ENCODE peak calls at places on chromosome 19, in five cellular contexts. B, R, J, X and O are unnamed samples.

GRCh38 chr19:41951686-41952172 is 7.4 kb downstream of the RABAC1 start:
- DNase-seq in B (peak), R (peak), J (peak), X (peak), O (peak)

GRCh38 chr19:29645911-29646310 is 19.4 kb upstream of the PLEKHF1 start:
- DNase-seq in B (peak), R (peak), J (peak), X (no peak), O (no peak)

GRCh38 chr19:36837525-36837901 is 674 bp downstream of the ZNF790 start:
- DNase-seq in B (no peak), R (peak), J (no peak), X (no peak), O (no peak)

GRCh38 chr19:1920644-1921043 is 15.4 kb downstream of the ADAT3 start:
- DNase-seq in B (no peak), R (no peak), J (no peak), X (no peak), O (no peak)

GRCh38 chr19:58563034-58563573 is 4.7 kb upstream of the UBE2M start:
- DNase-seq in B (no peak), R (peak), J (no peak), X (no peak), O (no peak)

GRCh38 chr19:1847684-1848398 is 442 bp downstream of the REXO1 start:
- DNase-seq in B (peak), R (peak), J (no peak), X (no peak), O (peak)

GRCh38 chr19:29660835-29661234 is 4.4 kb upstream of the PLEKHF1 start:
- DNase-seq in B (no peak), R (no peak), J (no peak), X (no peak), O (no peak)

GRCh38 chr19:17560205-17560595 is 4.8 kb downstream of the COLGALT1 start:
- DNase-seq in B (peak), R (no peak), J (peak), X (no peak), O (no peak)

GRCh38 chr19:19911150-19911549 is 10.4 kb downstream of the ZNF93 start:
- DNase-seq in B (no peak), R (peak), J (no peak), X (no peak), O (no peak)

GRCh38 chr19:45076029-45076850 is at the start of gene ZNF296:
- DNase-seq in B (peak), R (peak), J (peak), X (peak), O (peak)

GRCh38 chr19:45078390-45079062 is 534 bp upstream of the GEMIN7 start:
- DNase-seq in B (no peak), R (no peak), J (no peak), X (no peak), O (no peak)

GRCh38 chr19:45076851-45077730 is 813 bp upstream of the ZNF296 start:
- DNase-seq in B (no peak), R (no peak), J (no peak), X (no peak), O (no peak)

GRCh38 chr19:45074744-45075143 is 1.5 kb downstream of the ZNF296 start:
- DNase-seq in B (no peak), R (no peak), J (no peak), X (no peak), O (no peak)

DNA sequence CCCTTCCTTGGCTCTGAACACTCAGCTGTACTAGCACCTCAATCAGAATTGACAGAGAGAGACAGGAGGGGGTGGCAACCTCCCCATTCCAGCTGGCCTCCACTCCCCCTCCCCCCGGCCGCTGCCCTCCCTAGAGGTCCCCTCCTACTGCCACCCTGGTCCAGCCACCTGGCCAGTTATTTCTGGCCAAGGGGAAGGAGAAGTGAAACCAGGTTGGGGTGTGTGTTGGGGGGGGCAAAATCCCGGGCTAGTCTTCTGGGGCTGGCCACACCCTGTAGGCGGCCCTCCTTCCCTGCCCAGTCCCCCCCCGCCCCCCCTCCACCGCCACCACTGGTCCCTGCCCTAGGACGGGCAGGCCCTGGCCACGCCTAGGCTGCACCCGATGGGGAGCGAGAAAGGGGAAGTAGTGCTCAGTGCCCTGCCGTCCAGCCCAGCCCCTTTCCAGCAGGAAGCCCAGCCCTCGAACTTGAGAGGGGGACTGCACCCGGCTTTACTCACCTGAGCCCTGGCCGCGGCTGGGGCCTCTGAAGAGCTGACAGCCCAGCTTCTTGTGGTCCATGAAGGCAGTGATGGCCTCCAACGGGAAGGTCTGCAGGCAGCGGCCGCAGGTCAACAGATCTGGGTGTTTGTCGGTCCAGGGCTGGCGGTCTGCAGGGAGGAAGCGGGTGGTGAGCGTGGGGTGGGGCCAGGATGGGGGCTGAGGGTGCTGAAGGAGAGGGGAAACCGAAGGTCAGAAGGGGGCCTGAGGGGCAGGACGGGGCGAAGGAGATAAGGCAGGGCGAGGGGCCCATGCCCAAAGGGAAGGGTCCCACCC is 856 bp downstream of the ZNF296 start:
- DNase-seq in B (peak), R (no peak), J (peak), X (peak), O (peak)
- TF ChIP-seq CTCF in B (no peak), R (no peak), J (no peak), X (no peak), O (no peak)

GRCh38 chr19:10230155-10230903 is 802 bp downstream of the S1PR2 start:
- DNase-seq in B (peak), R (no peak), J (peak), X (no peak), O (peak)

GRCh38 chr19:10233946-10234345 is 2.8 kb upstream of the S1PR2 start:
- DNase-seq in B (no peak), R (no peak), J (no peak), X (no peak), O (no peak)

GRCh38 chr19:10228925-10229324 is 2.2 kb downstream of the S1PR2 start:
- DNase-seq in B (peak), R (no peak), J (peak), X (peak), O (no peak)

GRCh38 chr19:10230904-10231623 is at the start of gene S1PR2:
- DNase-seq in B (peak), R (peak), J (peak), X (peak), O (peak)

DNA sequence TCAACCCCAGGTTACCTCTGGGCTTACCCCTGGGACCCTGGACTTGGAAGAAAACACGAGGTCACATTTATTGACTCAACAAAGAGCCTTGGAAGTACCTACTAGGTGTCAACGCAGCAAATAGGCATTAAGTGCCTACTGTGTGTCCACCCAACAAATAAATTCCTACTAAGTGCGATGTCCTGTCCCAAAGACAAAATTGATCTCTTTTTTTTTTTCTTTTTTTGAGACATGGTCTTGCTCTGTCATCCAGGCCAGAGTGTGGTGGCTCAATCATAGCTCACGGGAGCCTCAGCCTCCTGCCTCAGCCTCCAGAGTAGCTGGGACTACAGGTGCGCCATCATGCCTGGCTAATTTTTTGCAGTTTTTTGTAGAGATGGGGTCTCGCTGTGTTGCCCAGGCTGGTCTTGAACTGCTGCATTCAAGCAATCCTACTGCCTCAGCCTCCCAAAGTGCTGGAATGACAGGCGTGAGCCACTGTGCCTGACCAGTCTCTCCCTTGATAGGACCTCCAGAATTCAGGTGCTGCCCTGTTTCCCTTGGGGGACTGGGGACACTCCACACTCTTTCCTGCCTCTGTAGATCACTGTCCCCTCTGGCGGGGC is 595 bp upstream of the S1PR2 start:
- DNase-seq in B (no peak), R (no peak), J (no peak), X (no peak), O (no peak)
- H3K4me3 ChIP-seq in B (peak), R (peak), J (no peak), X (peak), O (peak)

GRCh38 chr19:3464797-3465235 is 15.5 kb downstream of the SMIM24 start:
- DNase-seq in B (no peak), R (no peak), J (no peak), X (no peak), O (no peak)

GRCh38 chr19:3466630-3467029 is 13.7 kb downstream of the SMIM24 start:
- DNase-seq in B (peak), R (no peak), J (peak), X (no peak), O (no peak)

GRCh38 chr19:3463959-3464796 is 16.1 kb downstream of the SMIM24 start:
- DNase-seq in B (no peak), R (no peak), J (no peak), X (no peak), O (no peak)

GRCh38 chr19:3467437-3468198 is 12.7 kb downstream of the SMIM24 start:
- DNase-seq in B (no peak), R (no peak), J (no peak), X (no peak), O (peak)

GRCh38 chr19:3465552-3465951 is 14.8 kb downstream of the SMIM24 start:
- DNase-seq in B (no peak), R (no peak), J (no peak), X (no peak), O (no peak)
- H3K27ac ChIP-seq in B (no peak), R (no peak), J (no peak), X (no peak), O (no peak)

GRCh38 chr19:55468054-55468393 is 3.5 kb upstream of the C19orf85 start:
- DNase-seq in B (no peak), R (no peak), J (no peak), X (no peak), O (no peak)
- TF ChIP-seq CTCF in B (no peak), R (no peak), J (peak), X (peak), O (no peak)

GRCh38 chr19:38387550-38388309 is at the start of gene GGN:
- DNase-seq in B (peak), R (peak), J (peak), X (peak), O (peak)

GRCh38 chr19:38388310-38389100 is at the start of gene SPRED3:
- DNase-seq in B (peak), R (no peak), J (no peak), X (peak), O (no peak)

GRCh38 chr19:38391911-38392464 is 3.5 kb downstream of the SPRED3 start:
- DNase-seq in B (no peak), R (no peak), J (no peak), X (no peak), O (no peak)

GRCh38 chr19:38389101-38389925 is 816 bp downstream of the SPRED3 start:
- DNase-seq in B (peak), R (peak), J (no peak), X (peak), O (no peak)

GRCh38 chr19:38389957-38390924 is 1.7 kb downstream of the SPRED3 start:
- DNase-seq in B (no peak), R (no peak), J (no peak), X (no peak), O (no peak)
- H3K4me3 ChIP-seq in B (peak), R (no peak), J (no peak), X (peak), O (no peak)